ENCODE peak calls at places on chromosome 13, in nine cellular contexts. One of them, this sample, is unnamed.

GRCh38 chr13:114226088-114226487 is 8.6 kb upstream of the CDC16 start:
- DNase-seq in breast epithelium: no peak
- DNase-seq in stimulated activated CD8-positive, alpha-beta memory T cell treated with anti-CD3 and anti-CD28 coated beads, Interleukin-15, amount 100 ng/mL, for 48 hours: no peak
- DNase-seq in activated T-helper 2 cell treated with anti-CD3 and anti-CD28 coated beads, Interferon-gamma antibody, Interleukin-2, Interleukin-4, amounts not matched to agents 10 μg/mL and 5 μg/mL and 100 μg/mL, durations not matched to agents 14 hours and 24 hours and 36 hours: no peak
- DNase-seq in stimulated activated CD4-positive, alpha-beta T cell treated with anti-CD3 and anti-CD28 coated beads, TNF-alpha, amount 100 ng/mL, for 24 hours: no peak
- DNase-seq in smooth muscle cell of the brain vasculature: no peak
- DNase-seq in ascending aorta: no peak
- DNase-seq in left colon: no peak
- DNase-seq in GM12864: no peak
- DNase-seq in this sample: no peak

GRCh38 chr13:46210362-46211083 is 1.2 kb upstream of the LRRC63 start:
- DNase-seq in breast epithelium: no peak
- DNase-seq in stimulated activated CD8-positive, alpha-beta memory T cell treated with anti-CD3 and anti-CD28 coated beads, Interleukin-15, amount 100 ng/mL, for 48 hours: no peak
- DNase-seq in activated T-helper 2 cell treated with anti-CD3 and anti-CD28 coated beads, Interferon-gamma antibody, Interleukin-2, Interleukin-4, amounts not matched to agents 10 μg/mL and 5 μg/mL and 100 μg/mL, durations not matched to agents 14 hours and 24 hours and 36 hours: no peak
- DNase-seq in stimulated activated CD4-positive, alpha-beta T cell treated with anti-CD3 and anti-CD28 coated beads, TNF-alpha, amount 100 ng/mL, for 24 hours: no peak
- DNase-seq in smooth muscle cell of the brain vasculature: no peak
- DNase-seq in ascending aorta: no peak
- DNase-seq in left colon: no peak
- DNase-seq in GM12864: no peak
- DNase-seq in this sample: no peak

GRCh38 chr13:114129649-114130062 is 2.8 kb downstream of the RASA3 start:
- DNase-seq in breast epithelium: no peak
- DNase-seq in stimulated activated CD8-positive, alpha-beta memory T cell treated with anti-CD3 and anti-CD28 coated beads, Interleukin-15, amount 100 ng/mL, for 48 hours: no peak
- DNase-seq in activated T-helper 2 cell treated with anti-CD3 and anti-CD28 coated beads, Interferon-gamma antibody, Interleukin-2, Interleukin-4, amounts not matched to agents 10 μg/mL and 5 μg/mL and 100 μg/mL, durations not matched to agents 14 hours and 24 hours and 36 hours: no peak
- DNase-seq in stimulated activated CD4-positive, alpha-beta T cell treated with anti-CD3 and anti-CD28 coated beads, TNF-alpha, amount 100 ng/mL, for 24 hours: no peak
- DNase-seq in smooth muscle cell of the brain vasculature: no peak
- DNase-seq in ascending aorta: peak; percentile 61
- DNase-seq in left colon: no peak
- DNase-seq in GM12864: no peak
- DNase-seq in this sample: no peak

GRCh38 chr13:111153977-111154332 is 38.8 kb downstream of the ARHGEF7 start:
- DNase-seq in breast epithelium: no peak
- DNase-seq in stimulated activated CD8-positive, alpha-beta memory T cell treated with anti-CD3 and anti-CD28 coated beads, Interleukin-15, amount 100 ng/mL, for 48 hours: no peak
- DNase-seq in activated T-helper 2 cell treated with anti-CD3 and anti-CD28 coated beads, Interferon-gamma antibody, Interleukin-2, Interleukin-4, amounts not matched to agents 10 μg/mL and 5 μg/mL and 100 μg/mL, durations not matched to agents 14 hours and 24 hours and 36 hours: peak; percentile 54
- DNase-seq in stimulated activated CD4-positive, alpha-beta T cell treated with anti-CD3 and anti-CD28 coated beads, TNF-alpha, amount 100 ng/mL, for 24 hours: peak; percentile 23
- DNase-seq in smooth muscle cell of the brain vasculature: no peak
- DNase-seq in ascending aorta: peak; percentile 74
- DNase-seq in left colon: peak; percentile 53
- DNase-seq in GM12864: no peak
- DNase-seq in this sample: peak; percentile 34

GRCh38 chr13:57624565-57625435 is 6.7 kb upstream of the PCDH17 start:
- DNase-seq in breast epithelium: no peak
- DNase-seq in stimulated activated CD8-positive, alpha-beta memory T cell treated with anti-CD3 and anti-CD28 coated beads, Interleukin-15, amount 100 ng/mL, for 48 hours: no peak
- DNase-seq in activated T-helper 2 cell treated with anti-CD3 and anti-CD28 coated beads, Interferon-gamma antibody, Interleukin-2, Interleukin-4, amounts not matched to agents 10 μg/mL and 5 μg/mL and 100 μg/mL, durations not matched to agents 14 hours and 24 hours and 36 hours: no peak
- DNase-seq in stimulated activated CD4-positive, alpha-beta T cell treated with anti-CD3 and anti-CD28 coated beads, TNF-alpha, amount 100 ng/mL, for 24 hours: no peak
- DNase-seq in smooth muscle cell of the brain vasculature: peak; percentile 17
- DNase-seq in ascending aorta: peak; percentile 61
- DNase-seq in left colon: no peak
- DNase-seq in GM12864: no peak
- DNase-seq in this sample: peak; percentile 44

GRCh38 chr13:44719857-44720671 is 143.9 kb upstream of the TSC22D1 start:
- DNase-seq in breast epithelium: peak; percentile 25
- DNase-seq in stimulated activated CD8-positive, alpha-beta memory T cell treated with anti-CD3 and anti-CD28 coated beads, Interleukin-15, amount 100 ng/mL, for 48 hours: no peak
- DNase-seq in activated T-helper 2 cell treated with anti-CD3 and anti-CD28 coated beads, Interferon-gamma antibody, Interleukin-2, Interleukin-4, amounts not matched to agents 10 μg/mL and 5 μg/mL and 100 μg/mL, durations not matched to agents 14 hours and 24 hours and 36 hours: no peak
- DNase-seq in stimulated activated CD4-positive, alpha-beta T cell treated with anti-CD3 and anti-CD28 coated beads, TNF-alpha, amount 100 ng/mL, for 24 hours: no peak
- DNase-seq in smooth muscle cell of the brain vasculature: no peak
- DNase-seq in ascending aorta: peak; percentile 71
- DNase-seq in left colon: no peak
- DNase-seq in GM12864: no peak
- DNase-seq in this sample: no peak

GRCh38 chr13:49308977-49309408 is 61.3 kb downstream of the CDADC1 start:
- DNase-seq in breast epithelium: peak; percentile 66
- DNase-seq in stimulated activated CD8-positive, alpha-beta memory T cell treated with anti-CD3 and anti-CD28 coated beads, Interleukin-15, amount 100 ng/mL, for 48 hours: no peak
- DNase-seq in activated T-helper 2 cell treated with anti-CD3 and anti-CD28 coated beads, Interferon-gamma antibody, Interleukin-2, Interleukin-4, amounts not matched to agents 10 μg/mL and 5 μg/mL and 100 μg/mL, durations not matched to agents 14 hours and 24 hours and 36 hours: no peak
- DNase-seq in stimulated activated CD4-positive, alpha-beta T cell treated with anti-CD3 and anti-CD28 coated beads, TNF-alpha, amount 100 ng/mL, for 24 hours: no peak
- DNase-seq in smooth muscle cell of the brain vasculature: no peak
- DNase-seq in ascending aorta: peak; percentile 79
- DNase-seq in left colon: no peak
- DNase-seq in GM12864: no peak
- DNase-seq in this sample: no peak

GRCh38 chr13:113458218-113459065 is 5.2 kb upstream of the ADPRHL1 start:
- DNase-seq in breast epithelium: no peak
- DNase-seq in stimulated activated CD8-positive, alpha-beta memory T cell treated with anti-CD3 and anti-CD28 coated beads, Interleukin-15, amount 100 ng/mL, for 48 hours: no peak
- DNase-seq in activated T-helper 2 cell treated with anti-CD3 and anti-CD28 coated beads, Interferon-gamma antibody, Interleukin-2, Interleukin-4, amounts not matched to agents 10 μg/mL and 5 μg/mL and 100 μg/mL, durations not matched to agents 14 hours and 24 hours and 36 hours: no peak
- DNase-seq in stimulated activated CD4-positive, alpha-beta T cell treated with anti-CD3 and anti-CD28 coated beads, TNF-alpha, amount 100 ng/mL, for 24 hours: no peak
- DNase-seq in smooth muscle cell of the brain vasculature: peak; percentile 64
- DNase-seq in ascending aorta: no peak
- DNase-seq in left colon: no peak
- DNase-seq in GM12864: no peak
- DNase-seq in this sample: no peak

GRCh38 chr13:43153436-43154082 is 130.2 kb downstream of the DNAJC15 start:
- DNase-seq in breast epithelium: no peak
- DNase-seq in stimulated activated CD8-positive, alpha-beta memory T cell treated with anti-CD3 and anti-CD28 coated beads, Interleukin-15, amount 100 ng/mL, for 48 hours: no peak
- DNase-seq in activated T-helper 2 cell treated with anti-CD3 and anti-CD28 coated beads, Interferon-gamma antibody, Interleukin-2, Interleukin-4, amounts not matched to agents 10 μg/mL and 5 μg/mL and 100 μg/mL, durations not matched to agents 14 hours and 24 hours and 36 hours: no peak
- DNase-seq in stimulated activated CD4-positive, alpha-beta T cell treated with anti-CD3 and anti-CD28 coated beads, TNF-alpha, amount 100 ng/mL, for 24 hours: no peak
- DNase-seq in smooth muscle cell of the brain vasculature: peak; percentile 43
- DNase-seq in ascending aorta: no peak
- DNase-seq in left colon: no peak
- DNase-seq in GM12864: no peak
- DNase-seq in this sample: no peak

This sample was measured in lung.